ENCODE peak calls at places on chromosomes 7 and 10, in six cellular contexts. E is BJ, D is A549, C is foreskin fibroblast, Y is RWPE1, Z is neural crest cell. J is an unnamed sample.

GRCh38 chr7:18040196-18040595 is 12.6 kb upstream of the PRPS1L1 start:
- DNase-seq in Y (no peak), Z (no peak), D (no peak), C (peak), E (peak), J (no peak)

GRCh38 chr7:157952841-157953645 is 616.2 kb downstream of the DNAJB6 start:
- DNase-seq in Z (no peak), C (no peak), E (no peak), D (no peak), Y (no peak), J (no peak)

GRCh38 chr7:101884671-101885596 is 67.5 kb downstream of the CUX1 start:
- DNase-seq in E (no peak), Y (no peak), C (no peak), D (no peak), Z (no peak), J (no peak)

GRCh38 chr10:100656479-100656878 is 88.9 kb upstream of the PAX2 start:
- DNase-seq in E (no peak), Z (no peak), D (no peak), C (peak), Y (peak), J (no peak)

GRCh38 chr7:77765906-77766800 is 32.1 kb downstream of the TMEM60 start:
- DNase-seq in Y (peak), C (peak), E (no peak), D (no peak), Z (no peak), J (peak)

GRCh38 chr7:157830331-157830730 is 493.5 kb downstream of the DNAJB6 start:
- DNase-seq in Z (no peak), Y (no peak), D (no peak), C (no peak), E (no peak), J (no peak)

GRCh38 chr7:126696639-126697038 is 556.1 kb downstream of the GRM8 start:
- DNase-seq in D (no peak), E (no peak), Y (no peak), Z (no peak), C (no peak), J (no peak)

GRCh38 chr7:11758627-11759111 is 73.3 kb downstream of the THSD7A start:
- DNase-seq in D (peak), Z (no peak), E (no peak), C (peak), Y (no peak), J (no peak)

GRCh38 chr10:103803941-103804340 is 51.4 kb downstream of the SH3PXD2A start:
- DNase-seq in D (no peak), C (no peak), Z (no peak), Y (peak), E (no peak), J (no peak)

GRCh38 chr10:75352650-75353049 is 48.9 kb downstream of the ZNF503 start:
- DNase-seq in E (no peak), C (peak), Y (no peak), D (no peak), Z (no peak), J (no peak)

GRCh38 chr7:103504505-103505135 is 58.6 kb upstream of the SLC26A5 start:
- DNase-seq in Z (no peak), Y (no peak), E (no peak), D (no peak), C (no peak), J (no peak)

GRCh38 chr7:17907014-17907413 is 33.3 kb downstream of the SNX13 start:
- DNase-seq in C (peak), D (no peak), Z (no peak), Y (no peak), E (no peak), J (no peak)

GRCh38 chr10:112755446-112756117 is 194.5 kb upstream of the TCF7L2 start:
- DNase-seq in Z (no peak), D (no peak), E (no peak), C (no peak), Y (no peak), J (no peak)

GRCh38 chr10:50360486-50360885 is 109.2 kb upstream of the ASAH2 start:
- DNase-seq in Y (no peak), E (no peak), D (no peak), C (peak), Z (no peak), J (no peak)

GRCh38 chr10:47366056-47366631 is 17.9 kb downstream of the ZNF488 start:
- DNase-seq in C (no peak), E (no peak), Y (no peak), D (no peak), Z (no peak), J (no peak)

GRCh38 chr7:154916381-154917213 is 86.3 kb downstream of the PAXIP1 start:
- DNase-seq in Y (no peak), E (no peak), D (no peak), Z (no peak), C (no peak), J (no peak)

GRCh38 chr7:70574970-70575799 is 556.8 kb upstream of the GALNT17 start:
- DNase-seq in Z (no peak), Y (peak), D (no peak), C (no peak), E (no peak), J (no peak)

GRCh38 chr10:230758-231157 is 95.5 kb downstream of the ZMYND11 start:
- DNase-seq in Z (no peak), Y (no peak), D (peak), E (no peak), C (no peak), J (no peak)

GRCh38 chr7:589781-590575 is 70.3 kb upstream of the PDGFA start:
- DNase-seq in C (no peak), Z (no peak), Y (no peak), D (no peak), E (no peak), J (no peak)

GRCh38 chr10:45558406-45558805 is 114.2 kb downstream of the ZFAND4 start:
- DNase-seq in D (no peak), Z (no peak), C (no peak), Y (no peak), E (no peak), J (no peak)

GRCh38 chr10:90213346-90213745 is 512.0 kb downstream of the KIF20B start:
- DNase-seq in Z (no peak), E (no peak), D (no peak), C (no peak), Y (no peak), J (no peak)

GRCh38 chr10:16987129-16987670 is 142.4 kb downstream of the CUBN start:
- DNase-seq in E (no peak), D (no peak), Y (peak), C (peak), Z (no peak), J (no peak)

GRCh38 chr10:132452651-132453469 is 55.9 kb downstream of the PWWP2B start:
- DNase-seq in Y (peak), C (peak), D (peak), E (no peak), Z (peak), J (no peak)

GRCh38 chr7:43211276-43211675 is 98.8 kb downstream of the HECW1 start:
- DNase-seq in D (peak), Y (no peak), C (no peak), E (no peak), Z (no peak), J (no peak)
- TF ChIP-seq CTCF in D (peak), Y (peak), C (no peak), E (peak), Z (no peak), J (no peak)

DNA sequence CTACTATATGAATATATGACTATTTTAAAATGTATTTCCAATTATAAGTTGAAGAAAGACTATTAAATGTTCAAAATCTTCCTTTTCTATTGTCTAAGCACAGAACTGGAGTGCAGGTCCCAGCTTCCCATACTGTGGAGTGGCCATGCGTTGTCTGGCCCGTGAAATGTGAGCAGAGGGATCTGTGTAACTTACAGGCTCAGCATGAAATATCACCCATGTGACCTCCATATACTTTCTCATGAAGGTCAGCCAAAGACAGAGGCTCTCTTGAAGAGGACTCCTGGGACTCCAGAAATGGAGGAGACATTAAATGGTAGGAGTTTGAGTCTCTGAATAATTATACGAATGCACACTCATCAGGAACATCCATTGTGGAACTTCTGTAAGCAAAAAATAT is 92.4 kb upstream of the CAV2 start:
- DNase-seq in D (no peak), C (no peak), E (no peak), Z (no peak), Y (no peak), J (no peak)
- TF ChIP-seq CTCF in D (no peak), C (no peak), E (no peak), Z (no peak), Y (no peak), J (no peak)

GRCh38 chr7:114087674-114088539 is 169.1 kb upstream of the PPP1R3A start:
- DNase-seq in C (peak), Z (peak), E (no peak), Y (no peak), D (no peak), J (no peak)
- TF ChIP-seq CTCF in C (no peak), Z (no peak), E (no peak), Y (no peak), D (no peak), J (no peak)

GRCh38 chr10:26550774-26551526 is 112.8 kb downstream of the APBB1IP start:
- DNase-seq in Y (no peak), E (no peak), D (peak), Z (no peak), C (no peak), J (no peak)
- TF ChIP-seq CTCF in Y (no peak), E (no peak), D (no peak), Z (peak), C (no peak), J (no peak)

J was measured in AG09309.